ENCODE peak calls at places on chromosomes 7 and 10, in nine cellular contexts. A, I, C, N, Q, P, B, F and Z are unnamed samples.

GRCh38 chr7:40873248-40873647 is 738.4 kb downstream of the SUGCT start:
- DNase-seq in B (no peak), Q (no peak), C (no peak), F (no peak), N (no peak), I (no peak), A (no peak), P (no peak), Z (no peak)

GRCh38 chr7:50312589-50313162 is 8.2 kb downstream of the IKZF1 start:
- DNase-seq in I (no peak), N (no peak), F (no peak), Q (no peak), C (no peak), A (no peak), B (no peak), P (no peak), Z (no peak)

GRCh38 chr10:20535846-20536245 is 361.3 kb downstream of the NEBL start:
- DNase-seq in P (no peak), F (no peak), B (no peak), A (no peak), C (no peak), N (no peak), Q (no peak), I (no peak), Z (no peak)

GRCh38 chr10:43843331-43844101 is 194.8 kb upstream of the ZNF32 start:
- DNase-seq in C (no peak), B (peak), N (peak), P (no peak), Q (no peak), I (no peak), F (no peak), A (no peak), Z (peak)

GRCh38 chr7:143901360-143901709 is 641 bp downstream of the TCAF1 start:
- DNase-seq in P (peak), Q (no peak), N (no peak), A (no peak), B (peak), I (peak), F (no peak), C (peak), Z (peak)

GRCh38 chr10:132140167-132140925 is 46.4 kb upstream of the DPYSL4 start:
- DNase-seq in Q (no peak), F (no peak), A (no peak), N (no peak), P (no peak), C (no peak), I (no peak), B (no peak), Z (peak)

GRCh38 chr10:3126741-3127342 is 45.7 kb downstream of the PITRM1 start:
- DNase-seq in N (no peak), Q (no peak), I (no peak), C (peak), B (peak), F (no peak), A (no peak), P (no peak), Z (no peak)

GRCh38 chr7:44112997-44113763 is 9.0 kb downstream of the AEBP1 start:
- DNase-seq in I (no peak), Q (no peak), C (no peak), B (no peak), A (no peak), F (no peak), P (no peak), N (no peak), Z (no peak)

GRCh38 chr7:98375664-98376063 is 25.2 kb downstream of the BAIAP2L1 start:
- DNase-seq in P (no peak), Q (no peak), C (no peak), B (no peak), A (no peak), I (no peak), F (no peak), N (no peak), Z (no peak)

GRCh38 chr10:86763404-86763803 is 7.0 kb downstream of the BMPR1A start:
- DNase-seq in N (no peak), P (no peak), Q (no peak), A (no peak), F (no peak), I (no peak), B (no peak), C (no peak), Z (no peak)

GRCh38 chr7:139734395-139734794 is 43.4 kb downstream of the HIPK2 start:
- DNase-seq in A (no peak), N (peak), F (no peak), I (no peak), C (peak), B (peak), P (no peak), Q (no peak), Z (peak)

GRCh38 chr10:108735380-108735779 is 1187.9 kb downstream of the XPNPEP1 start:
- DNase-seq in A (no peak), P (no peak), Q (no peak), N (no peak), B (peak), F (no peak), C (no peak), I (no peak), Z (no peak)

GRCh38 chr7:7323352-7323751 is 141.0 kb downstream of the C1GALT1 start:
- DNase-seq in F (no peak), A (no peak), N (peak), I (no peak), Q (no peak), P (no peak), B (no peak), C (no peak), Z (no peak)

GRCh38 chr10:45660876-45661411 is 11.6 kb downstream of the ZFAND4 start:
- DNase-seq in B (peak), C (no peak), N (no peak), Q (no peak), I (no peak), P (no peak), F (no peak), A (no peak), Z (no peak)

GRCh38 chr7:87878208-87878735 is 2.0 kb downstream of the DBF4 start:
- DNase-seq in A (no peak), F (no peak), I (no peak), B (peak), Q (no peak), C (no peak), N (no peak), P (no peak), Z (no peak)

GRCh38 chr10:38010150-38010903 is at the start of gene ZNF33A:
- DNase-seq in B (peak), Q (peak), N (peak), I (peak), P (peak), A (peak), C (peak), F (peak), Z (peak)

GRCh38 chr7:92158660-92159575 is 20.0 kb downstream of the LRRD1 start:
- DNase-seq in F (no peak), Q (no peak), C (no peak), B (peak), A (no peak), P (no peak), I (no peak), N (peak), Z (no peak)

GRCh38 chr10:113857210-113857609 is 2.7 kb downstream of the NHLRC2 start:
- DNase-seq in A (no peak), Q (no peak), B (no peak), F (no peak), C (no peak), N (no peak), I (no peak), P (no peak), Z (no peak)

GRCh38 chr10:26453850-26454249 is 15.7 kb downstream of the APBB1IP start:
- DNase-seq in I (no peak), A (no peak), F (no peak), Q (no peak), C (no peak), P (no peak), N (no peak), B (no peak), Z (no peak)

GRCh38 chr7:38673795-38674194 is 42.6 kb upstream of the AMPH start:
- DNase-seq in P (no peak), B (peak), I (no peak), Q (no peak), N (peak), A (no peak), F (no peak), C (no peak), Z (no peak)

GRCh38 chr7:101179117-101179779 is 845 bp downstream of the NAT16 start:
- DNase-seq in B (no peak), Q (no peak), A (no peak), C (no peak), P (no peak), F (no peak), I (no peak), N (peak), Z (no peak)

GRCh38 chr7:151700621-151701185 is 176.2 kb downstream of the PRKAG2 start:
- DNase-seq in B (peak), A (no peak), Q (no peak), N (peak), I (no peak), C (no peak), P (no peak), F (no peak), Z (no peak)

GRCh38 chr7:114416089-114416990 is 1.7 kb downstream of the FOXP2 start:
- DNase-seq in F (no peak), N (no peak), I (no peak), B (no peak), Q (no peak), C (no peak), P (no peak), A (no peak), Z (no peak)

GRCh38 chr7:50068026-50068425 is 25.0 kb downstream of the ZPBP start:
- DNase-seq in P (no peak), C (no peak), Q (no peak), I (no peak), F (no peak), B (peak), A (peak), N (peak), Z (no peak)

GRCh38 chr10:119198438-119198837 is 8.9 kb upstream of the GRK5 start:
- DNase-seq in Q (no peak), N (no peak), P (peak), I (peak), B (peak), C (no peak), F (peak), A (no peak), Z (peak)

GRCh38 chr10:102117391-102118159 is 2.6 kb downstream of the LDB1 start:
- DNase-seq in N (peak), Q (peak), I (peak), B (peak), C (peak), P (peak), A (peak), F (peak), Z (peak)